ENCODE peak calls at places on chromosomes 5 and 9, in seven cellular contexts. One of them, this sample, is unnamed.

GRCh38 chr5:57173026-57173317 is 887 bp upstream of the GPBP1 start:
- DNase-seq in AG04450: no peak
- DNase-seq in A549: no peak
- DNase-seq in lower leg skin: no peak
- DNase-seq in heart left ventricle: no peak
- DNase-seq in astrocyte of the cerebellum: no peak
- DNase-seq in pancreas: no peak
- DNase-seq in this sample: no peak

GRCh38 chr5:172868436-172868923 is 34.4 kb downstream of the ERGIC1 start:
- DNase-seq in AG04450: no peak
- DNase-seq in heart left ventricle: no peak
- DNase-seq in lower leg skin: no peak
- DNase-seq in pancreas: no peak
- DNase-seq in A549: peak; percentile 91
- DNase-seq in astrocyte of the cerebellum: no peak
- DNase-seq in this sample: no peak

GRCh38 chr9:8859416-8859815 is 1059.8 kb upstream of the DMAC1 start:
- DNase-seq in pancreas: no peak
- DNase-seq in A549: no peak
- DNase-seq in lower leg skin: no peak
- DNase-seq in heart left ventricle: no peak
- DNase-seq in astrocyte of the cerebellum: no peak
- DNase-seq in AG04450: no peak
- DNase-seq in this sample: no peak

GRCh38 chr5:172637740-172638139 is 3.3 kb upstream of the NEURL1B start:
- DNase-seq in pancreas: no peak
- DNase-seq in astrocyte of the cerebellum: no peak
- DNase-seq in lower leg skin: no peak
- DNase-seq in A549: no peak
- DNase-seq in AG04450: no peak
- DNase-seq in heart left ventricle: no peak
- DNase-seq in this sample: no peak

GRCh38 chr9:130669965-130670364 is 5.6 kb downstream of the PRDM12 start:
- DNase-seq in astrocyte of the cerebellum: no peak
- DNase-seq in lower leg skin: no peak
- DNase-seq in A549: no peak
- DNase-seq in AG04450: no peak
- DNase-seq in heart left ventricle: no peak
- DNase-seq in pancreas: no peak
- DNase-seq in this sample: no peak

GRCh38 chr5:151258771-151259170 is 5.8 kb downstream of the GM2A start:
- DNase-seq in A549: no peak
- DNase-seq in astrocyte of the cerebellum: no peak
- DNase-seq in lower leg skin: no peak
- DNase-seq in heart left ventricle: no peak
- DNase-seq in AG04450: no peak
- DNase-seq in pancreas: no peak
- DNase-seq in this sample: no peak

GRCh38 chr5:54912021-54912420 is 73.4 kb downstream of the ESM1 start:
- DNase-seq in pancreas: no peak
- DNase-seq in AG04450: no peak
- DNase-seq in heart left ventricle: no peak
- DNase-seq in astrocyte of the cerebellum: no peak
- DNase-seq in lower leg skin: no peak
- DNase-seq in A549: no peak
- DNase-seq in this sample: no peak

GRCh38 chr5:95102080-95102479 is 182.8 kb downstream of the MCTP1 start:
- DNase-seq in heart left ventricle: no peak
- DNase-seq in A549: no peak
- DNase-seq in astrocyte of the cerebellum: no peak
- DNase-seq in AG04450: no peak
- DNase-seq in pancreas: no peak
- DNase-seq in lower leg skin: no peak
- DNase-seq in this sample: peak; percentile 25

GRCh38 chr5:175693746-175694145 is 35.9 kb downstream of the HRH2 start:
- DNase-seq in astrocyte of the cerebellum: no peak
- DNase-seq in pancreas: no peak
- DNase-seq in AG04450: no peak
- DNase-seq in A549: no peak
- DNase-seq in heart left ventricle: no peak
- DNase-seq in lower leg skin: no peak
- DNase-seq in this sample: no peak

GRCh38 chr9:84667571-84668203 is 1.8 kb upstream of the NTRK2 start:
- DNase-seq in pancreas: no peak
- DNase-seq in heart left ventricle: peak; percentile 20
- DNase-seq in AG04450: no peak
- DNase-seq in astrocyte of the cerebellum: no peak
- DNase-seq in A549: peak; percentile 41
- DNase-seq in lower leg skin: peak; percentile 30
- DNase-seq in this sample: peak; percentile 35

GRCh38 chr5:172283020-172283861 is at the start of gene UBTD2:
- DNase-seq in lower leg skin: peak; percentile 60
- DNase-seq in A549: peak; percentile 81
- DNase-seq in astrocyte of the cerebellum: peak; percentile 36
- DNase-seq in pancreas: peak; percentile 89
- DNase-seq in AG04450: no peak
- DNase-seq in heart left ventricle: peak; percentile 91
- DNase-seq in this sample: no peak

GRCh38 chr9:93536874-93537273 is 39.5 kb upstream of the PHF2 start:
- DNase-seq in A549: peak; percentile 13
- DNase-seq in astrocyte of the cerebellum: no peak
- DNase-seq in pancreas: no peak
- DNase-seq in heart left ventricle: no peak
- DNase-seq in lower leg skin: no peak
- DNase-seq in AG04450: no peak
- DNase-seq in this sample: no peak

GRCh38 chr5:150271923-150272322 is 17.6 kb downstream of the CAMK2A start:
- DNase-seq in AG04450: no peak
- DNase-seq in lower leg skin: no peak
- DNase-seq in astrocyte of the cerebellum: no peak
- DNase-seq in pancreas: no peak
- DNase-seq in A549: no peak
- DNase-seq in heart left ventricle: no peak
- DNase-seq in this sample: no peak

GRCh38 chr5:37248387-37248969 is 698 bp downstream of the CPLANE1 start:
- DNase-seq in A549: peak; percentile 44
- DNase-seq in heart left ventricle: no peak
- DNase-seq in AG04450: no peak
- DNase-seq in lower leg skin: no peak
- DNase-seq in pancreas: no peak
- DNase-seq in astrocyte of the cerebellum: no peak
- DNase-seq in this sample: no peak

GRCh38 chr5:114360816-114361723 is 800 bp upstream of the KCNN2 start:
- DNase-seq in A549: peak; percentile 2
- DNase-seq in pancreas: peak; percentile 51
- DNase-seq in heart left ventricle: peak; percentile 33
- DNase-seq in AG04450: no peak
- DNase-seq in astrocyte of the cerebellum: no peak
- DNase-seq in lower leg skin: no peak
- DNase-seq in this sample: no peak

GRCh38 chr5:124888050-124888506 is 141.6 kb upstream of the ZNF608 start:
- DNase-seq in lower leg skin: no peak
- DNase-seq in A549: peak; percentile 40
- DNase-seq in astrocyte of the cerebellum: no peak
- DNase-seq in heart left ventricle: no peak
- DNase-seq in pancreas: peak; percentile 30
- DNase-seq in AG04450: no peak
- DNase-seq in this sample: peak; percentile 76

GRCh38 chr5:137316346-137316736 is 182.8 kb downstream of the SPOCK1 start:
- DNase-seq in A549: no peak
- DNase-seq in AG04450: no peak
- DNase-seq in astrocyte of the cerebellum: peak; percentile 40
- DNase-seq in lower leg skin: no peak
- DNase-seq in heart left ventricle: no peak
- DNase-seq in pancreas: no peak
- DNase-seq in this sample: no peak

GRCh38 chr5:130992095-130992494 is 173.0 kb downstream of the HINT1 start:
- DNase-seq in AG04450: no peak
- DNase-seq in pancreas: no peak
- DNase-seq in lower leg skin: no peak
- DNase-seq in astrocyte of the cerebellum: peak; percentile 65
- DNase-seq in A549: no peak
- DNase-seq in heart left ventricle: no peak
- DNase-seq in this sample: no peak

GRCh38 chr5:106189121-106189809 is 1481.5 kb downstream of the EFNA5 start:
- DNase-seq in pancreas: no peak
- DNase-seq in A549: no peak
- DNase-seq in heart left ventricle: no peak
- DNase-seq in lower leg skin: no peak
- DNase-seq in astrocyte of the cerebellum: no peak
- DNase-seq in AG04450: no peak
- DNase-seq in this sample: no peak

GRCh38 chr9:132946624-132947295 is 2.3 kb upstream of the TSC1 start:
- DNase-seq in pancreas: no peak
- DNase-seq in AG04450: no peak
- DNase-seq in A549: peak; percentile 26
- DNase-seq in astrocyte of the cerebellum: no peak
- DNase-seq in heart left ventricle: no peak
- DNase-seq in lower leg skin: no peak
- DNase-seq in this sample: no peak

GRCh38 chr5:40853632-40854192 is 12.5 kb downstream of the CARD6 start:
- DNase-seq in pancreas: no peak
- DNase-seq in astrocyte of the cerebellum: no peak
- DNase-seq in A549: no peak
- DNase-seq in heart left ventricle: no peak
- DNase-seq in lower leg skin: no peak
- DNase-seq in AG04450: no peak
- DNase-seq in this sample: no peak

GRCh38 chr5:54091416-54092130 is 218.8 kb downstream of the ARL15 start:
- DNase-seq in lower leg skin: peak; percentile 25
- DNase-seq in heart left ventricle: peak; percentile 57
- DNase-seq in AG04450: no peak
- DNase-seq in pancreas: no peak
- DNase-seq in A549: no peak
- DNase-seq in astrocyte of the cerebellum: no peak
- DNase-seq in this sample: no peak

GRCh38 chr5:106086352-106086751 is 1584.4 kb downstream of the EFNA5 start:
- DNase-seq in A549: no peak
- DNase-seq in heart left ventricle: no peak
- DNase-seq in astrocyte of the cerebellum: no peak
- DNase-seq in pancreas: no peak
- DNase-seq in AG04450: no peak
- DNase-seq in lower leg skin: no peak
- DNase-seq in this sample: no peak

GRCh38 chr9:34158362-34158869 is 20.4 kb upstream of the UBAP1 start:
- DNase-seq in A549: peak; percentile 95
- DNase-seq in astrocyte of the cerebellum: peak; percentile 56
- DNase-seq in pancreas: no peak
- DNase-seq in AG04450: peak; percentile 62
- DNase-seq in lower leg skin: no peak
- DNase-seq in heart left ventricle: no peak
- DNase-seq in this sample: no peak

GRCh38 chr9:14349141-14349817 is 35.3 kb upstream of the NFIB start:
- DNase-seq in A549: no peak
- DNase-seq in pancreas: no peak
- DNase-seq in astrocyte of the cerebellum: no peak
- DNase-seq in AG04450: no peak
- DNase-seq in lower leg skin: peak; percentile 15
- DNase-seq in heart left ventricle: peak; percentile 40
- DNase-seq in this sample: no peak

GRCh38 chr5:118616281-118616680 is 372.1 kb downstream of the DTWD2 start:
- DNase-seq in pancreas: no peak
- DNase-seq in astrocyte of the cerebellum: no peak
- DNase-seq in A549: no peak
- DNase-seq in lower leg skin: no peak
- DNase-seq in AG04450: no peak
- DNase-seq in heart left ventricle: no peak
- DNase-seq in this sample: no peak

GRCh38 chr9:113957778-113958430 is 81.8 kb downstream of the ZNF618 start:
- DNase-seq in astrocyte of the cerebellum: peak; percentile 81
- DNase-seq in A549: peak; percentile 37
- DNase-seq in lower leg skin: no peak
- DNase-seq in heart left ventricle: no peak
- DNase-seq in pancreas: no peak
- DNase-seq in AG04450: peak; percentile 60
- DNase-seq in this sample: peak; percentile 75
- H3K4me3 ChIP-seq in astrocyte of the cerebellum: no peak overlapping the region
- H3K4me3 ChIP-seq in A549: no peak overlapping the region
- H3K4me3 ChIP-seq in lower leg skin: no peak overlapping the region
- H3K4me3 ChIP-seq in heart left ventricle: no peak overlapping the region
- H3K4me3 ChIP-seq in pancreas: no peak overlapping the region
- H3K4me3 ChIP-seq in AG04450: peak overlapping the region; percentile 15
- H3K4me3 ChIP-seq in this sample: no peak overlapping the region

GRCh38 chr5:61277190-61277589 is 54.9 kb upstream of the ZSWIM6 start:
- DNase-seq in astrocyte of the cerebellum: no peak
- DNase-seq in heart left ventricle: no peak
- DNase-seq in pancreas: no peak
- DNase-seq in A549: peak; percentile 43
- DNase-seq in AG04450: peak; percentile 13
- DNase-seq in lower leg skin: no peak
- DNase-seq in this sample: no peak
- TF ChIP-seq CTCF in astrocyte of the cerebellum: peak; percentile 46
- TF ChIP-seq CTCF in heart left ventricle: no peak
- TF ChIP-seq CTCF in pancreas: no peak
- TF ChIP-seq CTCF in A549: no peak
- TF ChIP-seq CTCF in AG04450: peak; percentile 48
- TF ChIP-seq CTCF in lower leg skin: no peak
- TF ChIP-seq CTCF in this sample: peak; percentile 50

GRCh38 chr9:95024097-95024671 is 293.3 kb downstream of the FANCC start:
- DNase-seq in pancreas: peak; percentile 76
- DNase-seq in lower leg skin: no peak
- DNase-seq in A549: peak; percentile 72
- DNase-seq in heart left ventricle: peak; percentile 48
- DNase-seq in AG04450: no peak
- DNase-seq in astrocyte of the cerebellum: no peak
- DNase-seq in this sample: no peak
- H3K4me3 ChIP-seq in pancreas: no peak overlapping the region
- H3K4me3 ChIP-seq in lower leg skin: no peak overlapping the region
- H3K4me3 ChIP-seq in A549: peak overlapping the region; percentile 11
- H3K4me3 ChIP-seq in heart left ventricle: no peak overlapping the region
- H3K4me3 ChIP-seq in AG04450: no peak overlapping the region
- H3K4me3 ChIP-seq in astrocyte of the cerebellum: no peak overlapping the region
- H3K4me3 ChIP-seq in this sample: no peak overlapping the region

DNA sequence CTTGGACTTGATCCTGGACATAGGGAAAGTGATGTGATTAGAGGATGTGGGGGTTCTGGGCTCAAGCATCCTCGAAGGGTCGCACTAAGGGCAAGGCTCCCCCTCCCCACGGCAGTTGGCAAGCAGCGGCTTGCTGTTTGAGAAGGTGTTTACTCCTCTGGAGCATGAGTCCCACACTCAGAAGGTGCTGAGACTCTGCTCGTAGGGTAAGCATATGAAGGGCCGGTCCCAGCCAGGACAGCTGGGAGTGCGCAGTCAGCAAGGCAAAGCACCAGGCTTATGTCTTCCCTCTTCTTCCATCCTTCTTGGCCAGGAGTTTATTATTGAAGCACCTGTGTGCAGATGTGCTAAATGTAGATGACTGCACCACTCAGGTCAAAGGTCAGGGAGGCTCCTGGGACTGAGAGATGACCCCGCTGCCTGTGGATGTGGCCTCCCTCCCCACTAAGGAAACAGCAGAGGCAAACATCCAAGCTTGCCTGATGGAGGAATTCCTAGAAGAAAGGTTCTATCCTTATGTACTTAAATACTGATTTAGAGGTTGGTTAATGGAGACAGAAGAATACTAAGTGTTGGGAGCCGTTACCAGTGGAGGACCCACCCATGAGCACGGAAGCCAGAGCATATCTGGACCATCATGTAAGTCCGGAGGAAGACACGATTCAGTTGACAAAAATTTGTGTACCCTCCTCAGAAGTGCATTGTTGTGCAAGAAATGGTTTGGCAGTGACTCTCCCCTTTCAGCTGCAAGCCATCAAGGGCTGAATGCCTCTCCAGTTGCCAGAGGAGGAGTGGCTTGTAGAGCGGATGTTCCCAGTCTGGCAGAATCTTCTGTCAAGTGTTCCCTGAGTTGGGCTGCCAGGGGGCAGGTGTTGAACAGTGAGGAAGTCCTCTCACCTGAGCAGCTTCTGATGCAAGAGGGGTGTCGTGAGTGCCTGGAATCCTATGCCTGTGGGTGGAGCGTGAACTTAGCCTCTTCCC is 27.2 kb upstream of the CDKN2AIPNL start:
- DNase-seq in astrocyte of the cerebellum: peak; percentile 73
- DNase-seq in AG04450: peak; percentile 89
- DNase-seq in A549: peak; percentile 47
- DNase-seq in lower leg skin: peak; percentile 90
- DNase-seq in pancreas: peak; percentile 50
- DNase-seq in heart left ventricle: peak; percentile 75
- DNase-seq in this sample: peak; percentile 89
- TF ChIP-seq CTCF in astrocyte of the cerebellum: no peak
- TF ChIP-seq CTCF in AG04450: no peak
- TF ChIP-seq CTCF in A549: no peak
- TF ChIP-seq CTCF in lower leg skin: no peak
- TF ChIP-seq CTCF in pancreas: no peak
- TF ChIP-seq CTCF in heart left ventricle: no peak
- TF ChIP-seq CTCF in this sample: peak; percentile 32

This sample was measured in epithelial cell of proximal tubule.